ENCODE peak calls at places on chromosomes 2 and 18, in eight cellular contexts. T is Peyer's patch, M is cardiac muscle cell, B is upper lobe of left lung, Q is colonic mucosa, U is OCI-LY7, G is right lobe of liver, F is breast epithelium. S is an unnamed sample.

GRCh38 chr2:219441451-219442205 is 7.0 kb downstream of the SPEG start:
- DNase-seq in T (peak; percentile 60), M (peak; percentile 70), B (no peak), Q (no peak), U (peak; percentile 32), G (no peak), F (peak; percentile 42), S (no peak)

GRCh38 chr2:216408426-216409315 is 3.6 kb upstream of the SMARCAL1 start:
- DNase-seq in T (no peak), M (peak; percentile 67), B (no peak), Q (no peak), U (peak; percentile 13), G (no peak), F (no peak), S (no peak)

GRCh38 chr2:240906141-240906910 is at the start of gene CROCC2:
- DNase-seq in T (no peak), M (no peak), B (no peak), Q (no peak), U (no peak), G (no peak), F (no peak), S (no peak)

GRCh38 chr2:231563378-231563961 is 29.2 kb upstream of the TEX44 start:
- DNase-seq in T (no peak), M (peak; percentile 67), B (peak; percentile 40), Q (peak; percentile 38), U (peak; percentile 68), G (no peak), F (peak; percentile 21), S (no peak)

GRCh38 chr2:189210250-189211075 is 30.9 kb upstream of the COL5A2 start:
- DNase-seq in T (no peak), M (no peak), B (no peak), Q (peak; percentile 26), U (no peak), G (no peak), F (peak; percentile 29), S (no peak)

GRCh38 chr2:127515383-127515915 is 10.8 kb downstream of the IWS1 start:
- DNase-seq in T (no peak), M (no peak), B (no peak), Q (no peak), U (no peak), G (no peak), F (no peak), S (no peak)

GRCh38 chr18:3538456-3538855 is 88.5 kb downstream of the TGIF1 start:
- DNase-seq in T (no peak), M (no peak), B (no peak), Q (no peak), U (no peak), G (no peak), F (no peak), S (no peak)

GRCh38 chr18:54130177-54130576 is 94.3 kb downstream of the MBD2 start:
- DNase-seq in T (no peak), M (no peak), B (no peak), Q (no peak), U (no peak), G (no peak), F (no peak), S (no peak)

GRCh38 chr2:24489942-24490673 is 946 bp upstream of the NCOA1 start:
- DNase-seq in T (peak; percentile 56), M (peak; percentile 21), B (peak; percentile 51), Q (peak; percentile 54), U (no peak), G (no peak), F (no peak), S (no peak)

GRCh38 chr18:22214731-22215528 is 45.5 kb downstream of the GATA6 start:
- DNase-seq in T (no peak), M (no peak), B (no peak), Q (no peak), U (no peak), G (no peak), F (no peak), S (no peak)

GRCh38 chr18:6928359-6928758 is 189.2 kb downstream of the LAMA1 start:
- DNase-seq in T (no peak), M (no peak), B (no peak), Q (no peak), U (no peak), G (no peak), F (no peak), S (no peak)

DNA sequence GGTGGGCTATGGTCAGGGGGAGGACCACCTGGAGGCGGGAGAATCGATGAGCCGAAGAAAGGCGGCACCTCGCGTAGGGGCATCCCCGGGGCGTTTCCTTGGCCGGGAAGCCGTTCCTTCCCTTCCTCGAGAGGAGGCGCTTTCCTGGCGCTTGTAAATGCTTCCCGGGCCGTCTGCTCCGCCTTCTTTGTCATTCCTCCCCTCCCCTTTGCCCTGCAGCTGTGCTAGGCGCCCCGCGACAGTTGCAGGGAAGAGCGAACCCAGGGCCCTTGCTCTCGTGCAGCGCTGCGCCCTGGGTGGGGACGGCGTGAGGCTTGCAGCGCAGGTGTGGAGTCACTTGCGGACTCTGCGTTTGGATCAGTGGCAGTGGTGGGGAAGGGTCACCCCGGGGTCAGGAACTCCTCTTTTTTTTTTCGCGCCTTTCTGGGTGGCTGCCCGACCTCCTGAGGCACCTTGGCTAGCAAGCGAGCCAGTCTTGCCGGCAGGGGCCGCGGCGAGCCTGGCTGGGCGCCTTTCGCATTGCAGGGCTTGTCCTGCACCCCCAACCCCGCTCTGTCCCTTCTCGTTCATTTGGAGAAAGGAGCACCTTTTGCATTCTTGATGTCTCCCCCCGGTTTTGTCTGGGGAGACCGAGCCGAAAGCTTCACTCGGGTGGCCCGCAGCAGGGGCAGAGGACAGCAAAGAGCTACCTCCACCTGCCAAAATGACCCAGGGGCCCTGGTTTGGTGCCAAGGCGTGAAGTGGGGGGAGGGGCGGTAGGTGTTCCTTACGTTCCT is 858 bp downstream of the KCNS3 start:
- DNase-seq in T (peak; percentile 87), M (peak; percentile 77), B (peak; percentile 83), Q (peak; percentile 92), U (no peak), G (peak; percentile 74), F (peak; percentile 42), S (peak; percentile 68)
- TF ChIP-seq CTCF in T (no peak), M (peak; percentile 19), B (no peak), Q (no peak), U (no peak), G (peak; percentile 10), F (no peak), S (peak; percentile 25)

DNA sequence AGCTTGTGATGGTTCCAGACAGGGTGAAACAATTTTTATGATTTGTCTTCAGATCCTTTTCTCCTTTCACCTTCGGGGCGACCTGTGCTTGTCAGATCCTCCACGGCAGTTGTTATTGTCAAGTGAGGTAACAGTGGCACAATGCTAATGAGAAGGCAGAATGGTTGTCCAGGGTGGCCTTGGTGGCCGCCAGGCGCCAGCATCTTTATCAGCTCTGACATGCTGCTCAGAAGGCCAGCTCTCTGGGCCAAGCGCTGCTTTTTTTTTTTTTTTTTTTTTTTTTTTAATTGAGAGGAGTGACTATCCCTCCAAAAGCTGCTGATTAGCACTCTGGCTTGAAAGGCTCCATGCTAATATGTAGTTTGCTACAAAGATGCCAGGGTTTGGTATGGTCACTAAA is 52.3 kb upstream of the MGAT5 start:
- DNase-seq in T (no peak), M (no peak), B (no peak), Q (no peak), U (no peak), G (no peak), F (no peak), S (no peak)
- H3K4me1 ChIP-seq in T (peaks cover 36% of the 10 kb centered on the region), M (peaks cover 35% of the 10 kb centered on the region), B (peaks cover 17% of the 10 kb centered on the region), Q (no peaks in the 10 kb centered on the region), U (peaks cover 26% of the 10 kb centered on the region), G (no peaks in the 10 kb centered on the region), F (no peaks in the 10 kb centered on the region), S (peaks cover 76% of the 10 kb centered on the region)

GRCh38 chr2:181895788-181896187 is 4.3 kb downstream of the ITPRID2 start:
- DNase-seq in T (no peak), M (no peak), B (no peak), Q (no peak), U (no peak), G (no peak), F (no peak), S (no peak)

GRCh38 chr2:181891966-181892794 is 650 bp downstream of the ITPRID2 start:
- DNase-seq in T (peak; percentile 88), M (peak; percentile 72), B (peak; percentile 76), Q (peak; percentile 70), U (peak; percentile 72), G (peak; percentile 79), F (peak; percentile 46), S (peak; percentile 68)

GRCh38 chr2:181892795-181893435 is 1.4 kb downstream of the ITPRID2 start:
- DNase-seq in T (no peak), M (no peak), B (no peak), Q (no peak), U (no peak), G (no peak), F (no peak), S (no peak)

GRCh38 chr2:181896286-181896685 is 4.8 kb downstream of the ITPRID2 start:
- DNase-seq in T (no peak), M (no peak), B (no peak), Q (no peak), U (no peak), G (no peak), F (no peak), S (no peak)

DNA sequence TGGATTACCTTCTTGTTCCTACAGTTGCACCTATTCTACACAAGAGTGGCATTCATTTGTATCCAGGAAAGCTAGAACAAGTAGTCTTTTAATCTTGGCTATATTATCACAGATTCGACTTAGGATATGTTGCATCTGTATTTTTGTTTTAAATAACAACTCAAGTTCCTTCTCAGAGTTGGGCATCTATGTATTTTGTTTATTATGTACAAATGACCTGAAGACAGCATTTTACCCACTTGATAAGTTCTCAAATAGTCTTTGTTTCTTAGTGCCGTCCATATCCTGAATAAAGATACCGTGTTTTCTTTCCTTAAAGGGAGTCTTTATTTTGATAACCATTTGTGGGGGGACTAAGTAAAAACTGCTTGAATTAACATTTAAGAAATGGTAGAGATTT is 2.9 kb downstream of the ITPRID2 start:
- DNase-seq in T (no peak), M (no peak), B (no peak), Q (no peak), U (no peak), G (no peak), F (no peak), S (no peak)
- H3K4me3 ChIP-seq in T (peak overlapping the region; percentile 92), M (peak overlapping the region; percentile 8), B (peak overlapping the region; percentile 74), Q (peak overlapping the region; percentile 69), U (no peak overlapping the region), G (no peak overlapping the region), F (peak overlapping the region; percentile 84), S (peak overlapping the region; percentile 7)

DNA sequence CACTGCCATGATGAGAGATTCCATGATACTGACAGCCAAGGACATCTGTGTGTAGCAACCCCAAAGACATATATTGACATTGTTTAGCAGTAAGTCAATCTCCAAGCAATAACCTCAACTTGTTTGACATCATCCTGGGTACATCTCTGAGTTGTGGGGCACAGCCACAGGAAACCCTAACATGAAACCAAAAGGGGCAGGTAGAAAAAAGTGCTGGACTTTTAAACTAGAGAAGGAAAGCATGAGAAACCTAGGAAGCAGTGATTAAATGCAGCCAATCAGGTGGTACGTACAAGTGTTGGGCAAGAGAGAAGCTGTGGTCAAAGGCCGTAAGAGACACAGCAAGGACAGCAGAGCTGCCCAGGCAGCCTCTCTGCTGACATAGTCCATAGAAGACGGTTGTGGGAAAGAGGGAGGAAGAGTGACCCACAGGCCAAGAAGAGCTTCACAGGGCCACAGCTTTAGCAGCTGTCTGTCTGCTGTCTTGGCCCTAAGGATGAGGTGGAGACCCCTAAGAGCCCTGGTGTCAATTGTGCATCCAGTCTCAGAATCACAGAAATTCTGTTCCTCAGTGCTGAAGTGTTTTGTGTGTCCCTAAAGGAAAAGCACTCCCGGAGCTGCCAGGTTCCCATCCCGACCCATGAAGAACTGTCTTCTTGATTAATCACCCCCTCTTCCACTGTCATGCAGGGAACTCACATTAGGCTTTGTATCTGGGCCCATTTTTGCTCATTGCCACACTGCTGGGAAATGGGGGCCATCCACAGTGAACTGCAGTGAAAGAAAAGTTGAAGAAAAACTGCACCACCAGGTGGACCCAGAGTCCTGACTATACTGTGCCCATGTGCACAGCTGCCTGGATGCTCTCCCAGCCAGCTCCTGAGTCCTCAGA is 25.4 kb upstream of the CHN1 start:
- DNase-seq in T (no peak), M (peak; percentile 65), B (no peak), Q (peak; percentile 22), U (peak; percentile 35), G (peak; percentile 83), F (no peak), S (no peak)
- TF ChIP-seq CTCF in T (no peak), M (peak; percentile 45), B (peak; percentile 12), Q (no peak), U (peak; percentile 60), G (peak; percentile 39), F (no peak), S (peak; percentile 45)

S was measured in right atrium auricular region.